ENCODE peak calls at places on chromosome 20, in six cellular contexts. R, X, P, D, I and B are unnamed samples. For H3K9me3 and H3K36me3, the result is how much of the 10 kb centered on the place peaks cover.

GRCh38 chr20:4016349-4017050 is 1.1 kb upstream of the RNF24 start:
- DNase-seq in X (no peak), I (no peak), D (no peak), P (no peak), R (no peak), B (no peak)

GRCh38 chr20:31430568-31431095 is 9.8 kb upstream of the DEFB123 start:
- DNase-seq in R (no peak), I (no peak), P (no peak), X (no peak), D (no peak), B (no peak)

GRCh38 chr20:6705920-6706500 is 61.5 kb upstream of the BMP2 start:
- DNase-seq in R (no peak), I (no peak), P (no peak), X (no peak), D (no peak), B (no peak)

GRCh38 chr20:31894980-31895675 is 24.7 kb downstream of the TTLL9 start:
- DNase-seq in X (no peak), P (peak), I (peak), D (peak), R (peak), B (no peak)

GRCh38 chr20:2563116-2563515 is 26.7 kb downstream of the TMC2 start:
- DNase-seq in I (no peak), X (no peak), D (no peak), R (no peak), P (no peak), B (no peak)

GRCh38 chr20:57579331-57579897 is 18.5 kb downstream of the PCK1 start:
- DNase-seq in I (no peak), P (no peak), X (no peak), R (no peak), D (no peak), B (no peak)

GRCh38 chr20:53891306-53891894 is 179.0 kb downstream of the BCAS1 start:
- DNase-seq in I (no peak), X (no peak), P (peak), D (no peak), R (no peak), B (no peak)

GRCh38 chr20:19888269-19888669 is 128.9 kb upstream of the NAA20 start:
- DNase-seq in P (no peak), R (no peak), D (peak), I (no peak), X (no peak), B (peak)

GRCh38 chr20:19621072-19621471 is 137.0 kb upstream of the RIN2 start:
- DNase-seq in P (no peak), R (no peak), D (no peak), I (no peak), X (no peak), B (no peak)

GRCh38 chr20:36528875-36529425 is 12.4 kb upstream of the MYL9 start:
- DNase-seq in P (peak), D (no peak), I (no peak), R (no peak), X (no peak), B (no peak)

GRCh38 chr20:50335105-50335504 is 144.5 kb downstream of the CEBPB start:
- DNase-seq in P (no peak), X (no peak), R (no peak), D (no peak), I (peak), B (no peak)

GRCh38 chr20:1185316-1185741 is 548 bp upstream of the TMEM74B start:
- DNase-seq in I (peak), X (no peak), P (no peak), D (no peak), R (no peak), B (no peak)

GRCh38 chr20:62085206-62085605 is 19.5 kb upstream of the TAF4 start:
- DNase-seq in X (no peak), D (no peak), P (no peak), R (no peak), I (no peak), B (no peak)

GRCh38 chr20:32638848-32639247 is 34.9 kb downstream of the C20orf203 start:
- DNase-seq in P (no peak), X (no peak), R (no peak), D (peak), I (peak), B (no peak)

GRCh38 chr20:44627364-44628010 is 24.0 kb downstream of the ADA start:
- DNase-seq in X (no peak), R (no peak), P (no peak), I (no peak), D (no peak), B (no peak)

GRCh38 chr20:4234128-4234527 is 218.8 kb upstream of the RNF24 start:
- DNase-seq in I (no peak), P (peak), X (no peak), R (peak), D (no peak), B (peak)

GRCh38 chr20:62136283-62137091 is 6.7 kb downstream of the PSMA7 start:
- DNase-seq in X (no peak), D (peak), I (peak), R (no peak), P (peak), B (no peak)

GRCh38 chr20:32439132-32439829 is 81.2 kb downstream of the ASXL1 start:
- DNase-seq in I (no peak), X (no peak), R (no peak), D (no peak), P (no peak), B (no peak)

GRCh38 chr20:8805737-8806442 is 263.0 kb upstream of the PLCB4 start:
- DNase-seq in X (no peak), R (no peak), I (no peak), D (no peak), P (no peak), B (no peak)

GRCh38 chr20:4714818-4715217 is 6.9 kb upstream of the PRND start:
- DNase-seq in R (no peak), I (no peak), P (no peak), D (no peak), X (no peak), B (no peak)

GRCh38 chr20:57882451-57883161 is 172.8 kb upstream of the PMEPA1 start:
- DNase-seq in D (no peak), X (no peak), I (no peak), R (no peak), P (peak), B (no peak)

GRCh38 chr20:62272200-62272599 is 30.6 kb upstream of the ADRM1 start:
- DNase-seq in P (no peak), I (no peak), R (no peak), D (no peak), X (no peak), B (no peak)

GRCh38 chr20:63086421-63087235 is 79.9 kb upstream of the BHLHE23 start:
- DNase-seq in X (peak), P (peak), D (peak), R (no peak), I (no peak), B (peak)

GRCh38 chr20:5719861-5720401 is 30.3 kb upstream of the SHLD1 start:
- DNase-seq in D (no peak), I (no peak), X (no peak), P (no peak), R (no peak), B (no peak)

GRCh38 chr20:6993526-6993925 is 226.0 kb downstream of the BMP2 start:
- DNase-seq in D (no peak), I (no peak), P (no peak), R (no peak), X (no peak), B (no peak)

GRCh38 chr20:48787861-48788375 is 39.9 kb downstream of the PREX1 start:
- DNase-seq in X (no peak), I (no peak), R (no peak), D (no peak), P (no peak), B (no peak)

GRCh38 chr20:38001173-38001875 is 31.9 kb downstream of the TTI1 start:
- DNase-seq in X (no peak), P (no peak), I (no peak), R (no peak), D (no peak), B (no peak)

GRCh38 chr20:29742699-29743100 is 1514.8 kb upstream of the DEFB115 start:
- DNase-seq in I (no peak), P (no peak), D (no peak), X (peak), R (no peak), B (peak)

GRCh38 chr20:54284928-54285704 is 77.2 kb downstream of the PFDN4 start:
- DNase-seq in D (no peak), R (no peak), X (no peak), I (no peak), P (no peak), B (no peak)

GRCh38 chr20:62590301-62591121 is 51.8 kb upstream of the SLCO4A1 start:
- DNase-seq in D (no peak), R (no peak), P (no peak), X (peak), I (no peak), B (peak)

GRCh38 chr20:31860431-31861345 is 9.6 kb downstream of the DUSP15 start:
- DNase-seq in X (no peak), P (no peak), D (no peak), I (peak), R (no peak), B (no peak)

GRCh38 chr20:55264825-55265224 is 740.5 kb downstream of the CBLN4 start:
- DNase-seq in R (no peak), X (no peak), P (no peak), I (no peak), D (no peak), B (no peak)

GRCh38 chr20:51789434-51789833 is 12.9 kb downstream of the SALL4 start:
- DNase-seq in R (no peak), P (no peak), I (no peak), D (no peak), X (no peak), B (no peak)

GRCh38 chr20:52493177-52493711 is 301.7 kb upstream of the ZFP64 start:
- DNase-seq in P (no peak), I (peak), X (no peak), D (no peak), R (no peak), B (no peak)

GRCh38 chr20:57350086-57350710 is 857 bp upstream of the RAE1 start:
- DNase-seq in D (peak), X (no peak), I (no peak), R (no peak), P (no peak), B (peak)

GRCh38 chr20:32945710-32946221 is 58.5 kb downstream of the SUN5 start:
- DNase-seq in D (no peak), P (no peak), X (no peak), R (no peak), I (peak), B (no peak)

GRCh38 chr20:19817017-19817416 is 59.0 kb downstream of the RIN2 start:
- DNase-seq in I (no peak), R (no peak), P (no peak), X (no peak), D (peak), B (no peak)

GRCh38 chr20:20450461-20451027 is 82.6 kb downstream of the INSM1 start:
- DNase-seq in X (no peak), P (no peak), I (no peak), D (peak), R (no peak), B (no peak)

DNA sequence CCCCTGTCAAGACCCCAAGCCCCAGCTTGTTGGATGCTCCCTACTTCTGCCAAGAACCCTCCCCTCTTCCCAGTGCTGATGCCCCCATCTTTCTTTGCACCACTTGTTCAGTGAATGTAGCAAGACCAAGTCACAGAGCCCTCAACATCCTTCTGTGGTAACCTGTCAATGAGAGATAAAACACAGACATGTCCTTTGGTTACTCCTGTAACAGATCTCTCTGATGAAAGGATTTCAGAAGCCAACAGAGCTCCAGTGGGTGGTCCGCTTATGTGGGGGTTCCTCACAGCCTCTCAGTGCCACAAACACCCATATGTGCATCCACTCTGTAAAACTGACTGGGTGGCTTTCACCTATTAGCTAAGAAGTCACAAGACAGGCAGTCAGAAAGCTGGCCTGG is 93.2 kb upstream of the CST7 start:
- DNase-seq in I (no peak), R (no peak), D (no peak), X (no peak), P (no peak), B (no peak)
- H3K9me3 ChIP-seq in I (under half), R (under half), D (under half), X (under half), P (under half), B (under half)

GRCh38 chr20:41443667-41444066 is 77.0 kb upstream of the EMILIN3 start:
- DNase-seq in X (no peak), D (no peak), P (no peak), I (no peak), R (no peak), B (no peak)
- H3K36me3 ChIP-seq in X (under half), D (half or more), P (half or more), I (half or more), R (half or more), B (under half)

GRCh38 chr20:60804240-60804917 is 447.7 kb upstream of the CDH4 start:
- DNase-seq in X (no peak), D (no peak), I (no peak), R (no peak), P (no peak), B (no peak)

GRCh38 chr20:60803335-60804070 is 448.6 kb upstream of the CDH4 start:
- DNase-seq in R (no peak), P (no peak), X (no peak), I (no peak), D (no peak), B (no peak)

GRCh38 chr20:60804918-60805631 is 447.0 kb upstream of the CDH4 start:
- DNase-seq in R (no peak), P (no peak), D (no peak), X (no peak), I (peak), B (no peak)

GRCh38 chr20:60800185-60800584 is 451.9 kb upstream of the CDH4 start:
- DNase-seq in X (no peak), P (no peak), I (no peak), R (no peak), D (no peak), B (no peak)
- H3K9me3 ChIP-seq in X (under half), P (under half), I (under half), R (under half), D (under half), B (under half)

DNA sequence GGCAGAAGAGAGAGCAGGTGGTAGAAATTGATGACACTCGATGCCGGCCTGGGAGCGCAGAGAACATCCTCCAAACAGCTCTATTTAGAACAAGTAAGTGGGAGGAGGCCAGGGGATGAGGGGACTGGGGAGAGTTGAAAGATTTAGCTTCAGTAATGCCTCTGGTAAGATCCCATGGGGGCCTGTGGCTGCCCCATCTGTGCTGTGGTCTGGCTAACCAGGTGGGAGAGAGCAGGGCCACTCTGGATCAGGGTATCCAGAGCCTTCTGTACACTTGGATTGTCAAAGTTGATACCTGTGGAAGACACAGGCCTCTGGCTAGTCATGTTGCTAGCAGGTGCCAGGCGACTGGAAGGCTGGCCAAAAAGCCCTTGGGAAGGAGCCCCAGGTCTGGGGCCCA is 27.6 kb downstream of the NCOA5 start:
- DNase-seq in D (no peak), P (no peak), R (no peak), X (no peak), I (no peak), B (no peak)
- H3K36me3 ChIP-seq in D (half or more), P (half or more), R (half or more), X (under half), I (half or more), B (half or more)

DNA sequence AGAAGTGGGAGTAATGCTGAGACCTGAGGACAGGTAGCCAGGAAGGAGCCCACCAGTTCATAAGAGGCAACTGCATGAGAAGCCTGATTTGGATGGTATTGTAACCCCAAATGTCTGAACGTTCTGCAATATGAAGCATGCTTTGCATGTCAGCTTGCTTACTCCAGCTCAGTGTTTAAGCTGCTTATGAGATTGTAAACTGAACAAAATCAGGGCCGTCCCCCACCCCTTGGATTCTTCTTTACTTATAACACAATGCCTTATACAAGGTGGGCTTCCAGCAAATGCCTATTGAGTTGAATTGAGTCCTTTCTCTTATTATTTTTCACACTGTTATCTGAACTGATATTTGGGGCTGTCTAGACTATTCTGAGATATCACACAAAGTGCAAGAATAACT is 761.3 kb downstream of the KIF16B start:
- DNase-seq in P (no peak), I (no peak), X (no peak), R (no peak), D (no peak), B (no peak)
- H3K9me3 ChIP-seq in P (under half), I (under half), X (under half), R (under half), D (under half), B (under half)

GRCh38 chr20:35030136-35030535 is 62.5 kb downstream of the TRPC4AP start:
- DNase-seq in P (no peak), I (no peak), X (no peak), D (no peak), R (no peak), B (no peak)
- H3K36me3 ChIP-seq in P (half or more), I (half or more), X (under half), D (half or more), R (under half), B (under half)

DNA sequence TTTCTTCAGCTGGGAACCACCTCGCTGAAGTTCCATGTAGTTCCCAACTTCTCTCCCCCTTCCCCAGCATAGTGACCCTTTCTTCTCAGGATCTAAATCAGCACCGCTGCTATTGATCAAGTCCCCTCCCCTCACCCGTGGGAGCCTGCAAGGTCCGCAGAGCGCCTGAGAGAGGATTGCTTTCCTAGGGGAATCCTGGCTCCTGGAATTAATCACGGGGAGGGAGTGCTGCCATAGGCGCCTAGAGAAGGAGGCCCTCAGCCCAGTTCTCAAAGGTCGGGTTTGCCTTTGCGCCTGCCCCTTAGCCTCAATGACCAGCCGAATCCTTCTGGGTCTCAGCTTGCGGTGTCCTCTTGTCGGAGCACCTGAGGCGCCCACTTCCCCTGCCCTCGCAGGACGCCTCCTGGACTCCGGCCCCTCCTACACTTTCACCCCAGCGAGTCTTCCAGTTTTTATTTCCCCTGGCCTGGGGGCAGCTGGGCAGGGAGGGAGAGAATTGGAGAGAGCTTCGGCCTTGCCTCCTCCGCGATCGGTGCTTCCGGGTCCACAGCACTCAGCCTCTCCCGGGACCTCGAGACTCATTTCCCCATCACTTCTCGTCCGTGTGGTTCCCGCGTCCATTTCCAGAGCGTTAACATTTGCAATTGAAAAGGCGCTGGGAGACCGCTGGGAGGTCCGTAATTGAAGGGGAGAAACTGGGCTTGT is 3.1 kb upstream of the NKX2-2 start:
- DNase-seq in D (no peak), I (no peak), X (peak), P (no peak), R (no peak), B (no peak)
- H3K9me3 ChIP-seq in D (under half), I (under half), X (under half), P (under half), R (under half), B (under half)